ENCODE peak calls at places on chromosomes 16 and 17, in seven cellular contexts. Y, B, L, Z, I, O and P are unnamed samples.
A peak's percentile ranks its signal among the peaks of the same experiment; 100 is the strongest.

GRCh38 chr16:1042776-1043349 is 29.7 kb upstream of the SSTR5 start:
- DNase-seq in Z (peak; percentile 28), O (no peak), I (no peak), Y (no peak), B (no peak), L (no peak), P (no peak)

GRCh38 chr16:73154063-73154870 is 106.3 kb upstream of the ZFHX3 start:
- DNase-seq in Z (no peak), Y (no peak), I (no peak), L (no peak), O (no peak), B (no peak), P (no peak)

GRCh38 chr17:77315551-77316190 is 174.9 kb downstream of the SEC14L1 start:
- DNase-seq in Y (no peak), I (no peak), O (no peak), Z (no peak), L (no peak), B (peak; percentile 87), P (no peak)

GRCh38 chr17:38541281-38541680 is 64.5 kb downstream of the SRCIN1 start:
- DNase-seq in O (no peak), B (no peak), Y (no peak), L (no peak), Z (no peak), I (no peak), P (no peak)

GRCh38 chr16:19696961-19697360 is 21.1 kb downstream of the KNOP1 start:
- DNase-seq in O (no peak), Y (no peak), Z (no peak), I (no peak), L (no peak), B (no peak), P (no peak)

GRCh38 chr17:4872786-4873185 is 26.6 kb upstream of the C17orf107 start:
- DNase-seq in Z (no peak), B (peak; percentile 71), L (no peak), O (no peak), Y (no peak), I (no peak), P (no peak)

GRCh38 chr17:80618304-80618703 is 73.7 kb downstream of the RPTOR start:
- DNase-seq in I (no peak), B (no peak), Z (no peak), Y (no peak), L (no peak), O (no peak), P (no peak)

GRCh38 chr17:72588961-72589360 is 468.1 kb downstream of the SOX9 start:
- DNase-seq in Y (no peak), Z (no peak), O (peak; percentile 87), L (no peak), I (peak; percentile 67), B (no peak), P (peak; percentile 70)

GRCh38 chr16:86824751-86825310 is 246.5 kb downstream of the FOXL1 start:
- DNase-seq in Z (no peak), L (no peak), O (no peak), I (no peak), B (no peak), Y (no peak), P (no peak)

GRCh38 chr17:43211123-43211479 is 574 bp upstream of the TMEM106A start:
- DNase-seq in Z (no peak), O (no peak), Y (no peak), B (no peak), L (no peak), I (no peak), P (no peak)

GRCh38 chr16:58119509-58119845 is 9.7 kb downstream of the CFAP20 start:
- DNase-seq in O (no peak), Y (no peak), I (no peak), B (no peak), L (no peak), Z (no peak), P (no peak)

GRCh38 chr17:51365090-51365489 is 104.7 kb downstream of the UTP18 start:
- DNase-seq in Z (peak; percentile 64), O (no peak), L (no peak), Y (no peak), I (no peak), B (no peak), P (no peak)

GRCh38 chr16:86296263-86296662 is 214.1 kb upstream of the FOXF1 start:
- DNase-seq in B (no peak), Y (no peak), O (no peak), Z (no peak), L (no peak), I (no peak), P (no peak)

GRCh38 chr16:2475413-2476344 is 752 bp downstream of the TBC1D24 start:
- DNase-seq in B (peak; percentile 63), O (no peak), L (no peak), Z (peak; percentile 45), Y (peak; percentile 75), I (no peak), P (no peak)

GRCh38 chr17:74011963-74012362 is 191.5 kb upstream of the RPL38 start:
- DNase-seq in B (peak; percentile 85), O (no peak), L (no peak), I (no peak), Z (no peak), Y (no peak), P (no peak)

GRCh38 chr17:81331527-81332043 is 36.5 kb upstream of the SLC38A10 start:
- DNase-seq in L (no peak), Z (no peak), O (no peak), Y (no peak), I (no peak), B (peak; percentile 98), P (no peak)

GRCh38 chr17:28635506-28635905 is 9.5 kb downstream of the BLTP2 start:
- DNase-seq in B (no peak), Y (no peak), Z (no peak), L (no peak), I (no peak), O (no peak), P (no peak)

GRCh38 chr17:2400474-2400866 is 390 bp downstream of the MNT start:
- DNase-seq in I (peak; percentile 43), Y (peak; percentile 81), B (peak; percentile 51), O (no peak), L (no peak), Z (peak; percentile 70), P (no peak)

GRCh38 chr17:17570798-17571716 is 20.5 kb downstream of the PEMT start:
- DNase-seq in B (no peak), Z (no peak), Y (no peak), O (no peak), I (peak; percentile 81), L (no peak), P (no peak)

GRCh38 chr17:1865252-1866037 is 35.6 kb downstream of the RPA1 start:
- DNase-seq in L (no peak), Y (peak; percentile 60), Z (peak; percentile 61), O (peak; percentile 4), I (peak; percentile 35), B (peak; percentile 56), P (peak; percentile 60)

GRCh38 chr17:55446581-55447205 is 25.1 kb upstream of the MMD start:
- DNase-seq in L (no peak), O (no peak), Z (no peak), B (no peak), Y (no peak), I (peak; percentile 100), P (no peak)

GRCh38 chr17:31508310-31509094 is 117.0 kb downstream of the RAB11FIP4 start:
- DNase-seq in Y (no peak), L (peak; percentile 69), Z (peak; percentile 86), O (no peak), B (no peak), I (peak; percentile 32), P (no peak)

GRCh38 chr16:81623365-81624102 is 155.6 kb upstream of the PLCG2 start:
- DNase-seq in I (peak; percentile 50), B (peak; percentile 59), L (peak; percentile 37), O (peak; percentile 53), Y (no peak), Z (peak; percentile 81), P (peak; percentile 84)

GRCh38 chr17:57849163-57849873 is 526 bp downstream of the MRPS23 start:
- DNase-seq in Y (no peak), L (no peak), B (peak; percentile 49), Z (peak; percentile 72), I (no peak), O (no peak), P (no peak)

GRCh38 chr16:31493506-31494125 is 10.7 kb downstream of the SLC5A2 start:
- DNase-seq in Y (no peak), B (no peak), L (no peak), O (no peak), Z (no peak), I (no peak), P (no peak)

GRCh38 chr16:751152-752007 is 9.2 kb upstream of the MSLN start:
- DNase-seq in Z (no peak), Y (no peak), L (no peak), B (no peak), I (no peak), O (no peak), P (no peak)

DNA sequence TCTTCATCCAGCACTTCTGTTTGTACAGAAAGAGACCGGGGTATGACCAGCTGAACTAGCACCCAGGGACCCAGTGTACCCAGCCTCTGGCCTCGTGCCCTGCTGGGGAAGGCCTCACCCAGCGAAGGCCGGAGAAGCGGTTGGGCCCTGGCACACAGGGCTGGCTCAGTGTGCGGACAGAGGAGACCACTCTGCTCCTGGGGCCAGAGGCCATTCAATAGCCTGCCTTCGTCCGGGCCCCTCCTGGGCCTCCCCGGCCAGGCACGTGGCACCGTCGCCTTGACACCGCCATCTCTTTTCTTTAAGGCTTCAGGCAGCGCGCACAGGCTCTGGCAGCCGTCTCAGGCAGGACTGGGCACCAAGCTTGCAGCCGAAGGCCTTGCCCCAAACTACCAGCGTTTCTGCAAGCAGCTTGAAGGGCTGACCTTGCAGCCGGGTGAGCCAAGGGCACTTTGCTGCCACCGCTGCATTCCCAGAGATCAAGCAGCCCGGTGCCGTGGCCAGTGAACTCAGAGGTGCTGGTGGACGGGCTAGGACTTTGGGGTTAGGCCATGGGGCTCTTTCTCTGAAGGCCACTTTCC is 8.0 kb downstream of the TAX1BP3 start:
- DNase-seq in Y (no peak), B (no peak), Z (no peak), L (no peak), O (no peak), I (no peak), P (no peak)
- TF ChIP-seq JUND in Y (no peak), B (no peak), Z (no peak), L (no peak), O (no peak), I (no peak), P (no peak)

DNA sequence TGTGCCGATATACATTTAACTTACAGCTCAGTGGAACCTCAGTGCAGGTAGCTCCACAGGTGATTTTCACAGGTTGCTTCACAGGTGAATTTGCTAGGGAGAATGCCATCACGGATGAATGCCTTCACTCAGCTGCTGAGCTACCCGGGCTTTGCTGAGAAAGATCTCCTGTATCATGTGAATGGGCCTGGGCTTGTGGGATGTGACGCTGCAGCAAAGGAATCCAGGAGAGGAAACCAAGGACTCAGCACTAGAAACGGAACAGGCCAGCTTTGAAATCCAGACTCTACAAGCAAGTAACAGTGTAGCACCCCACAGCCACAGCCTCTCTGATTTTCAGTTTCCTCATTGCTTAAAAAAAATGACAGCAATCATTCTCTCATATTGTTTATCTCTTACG is 271.4 kb upstream of the MAF start:
- DNase-seq in Y (no peak), O (no peak), Z (no peak), L (no peak), I (no peak), B (no peak), P (no peak)
- TF ChIP-seq JUND in Y (no peak), O (no peak), Z (no peak), L (no peak), I (no peak), B (no peak), P (no peak)

GRCh38 chr17:19398301-19399181 is 11.6 kb upstream of the MFAP4 start:
- DNase-seq in O (no peak), B (peak; percentile 57), L (no peak), I (no peak), Y (no peak), Z (no peak), P (no peak)
- TF ChIP-seq JUND in O (no peak), B (no peak), L (no peak), I (no peak), Y (no peak), Z (no peak), P (no peak)

GRCh38 chr16:10941127-10941933 is 938 bp downstream of the DEXI start:
- DNase-seq in O (no peak), Z (peak; percentile 18), L (no peak), B (no peak), I (no peak), Y (peak; percentile 58), P (no peak)
- TF ChIP-seq JUND in O (no peak), Z (no peak), L (no peak), B (no peak), I (no peak), Y (no peak), P (no peak)